ENCODE peak calls at places on chromosome 11, in seven cellular contexts. P is psoas muscle, R is choroid plexus epithelial cell, U is SK-N-SH, W is fibroblast of mammary gland, Y is cardiac fibroblast, I is right cardiac atrium. V is an unnamed sample.

GRCh38 chr11:112760378-112761060 is 200.7 kb upstream of the NCAM1 start:
- DNase-seq in U (no peak), P (no peak), Y (no peak), W (no peak), R (no peak), I (no peak), V (no peak)

GRCh38 chr11:8913961-8914660 is 3.1 kb downstream of the AKIP1 start:
- DNase-seq in R (peak), P (no peak), I (peak), W (peak), Y (peak), U (peak), V (no peak)

GRCh38 chr11:10923886-10924285 is 66.0 kb upstream of the ZBED5 start:
- DNase-seq in W (no peak), U (no peak), Y (no peak), I (no peak), R (no peak), P (no peak), V (no peak)

GRCh38 chr11:62645660-62645933 is 816 bp downstream of the GANAB start:
- DNase-seq in P (no peak), I (no peak), Y (no peak), R (no peak), U (peak), W (no peak), V (no peak)

GRCh38 chr11:18778468-18778867 is 13.1 kb downstream of the PTPN5 start:
- DNase-seq in P (no peak), U (no peak), Y (no peak), R (no peak), I (no peak), W (no peak), V (no peak)

GRCh38 chr11:82859746-82860145 is 40.5 kb downstream of the PRCP start:
- DNase-seq in I (no peak), W (peak), Y (peak), U (no peak), R (peak), P (no peak), V (no peak)

GRCh38 chr11:116500002-116500832 is 272.6 kb downstream of the BUD13 start:
- DNase-seq in I (no peak), R (no peak), W (no peak), Y (no peak), U (peak), P (no peak), V (no peak)

GRCh38 chr11:125724125-125724524 is 22.0 kb upstream of the PATE1 start:
- DNase-seq in I (no peak), Y (peak), W (peak), R (peak), U (no peak), P (no peak), V (no peak)

GRCh38 chr11:96706761-96707160 is 316.9 kb downstream of the JRKL start:
- DNase-seq in W (no peak), P (no peak), I (no peak), R (no peak), Y (no peak), U (no peak), V (no peak)

GRCh38 chr11:45924036-45924915 is 1.8 kb downstream of the LARGE2 start:
- DNase-seq in R (no peak), Y (no peak), U (no peak), I (peak), W (no peak), P (peak), V (no peak)

GRCh38 chr11:66680966-66681645 is 3.4 kb upstream of the RBM4B start:
- DNase-seq in P (no peak), U (no peak), I (no peak), R (no peak), Y (no peak), W (no peak), V (no peak)

GRCh38 chr11:75465701-75466531 is 32.9 kb upstream of the KLHL35 start:
- DNase-seq in Y (peak), P (peak), W (no peak), U (no peak), R (peak), I (no peak), V (no peak)

GRCh38 chr11:11502303-11502828 is 119.4 kb downstream of the GALNT18 start:
- DNase-seq in R (no peak), Y (no peak), P (no peak), I (no peak), W (no peak), U (peak), V (no peak)

GRCh38 chr11:1567052-1567720 is 4.9 kb downstream of the DUSP8 start:
- DNase-seq in R (no peak), U (no peak), W (no peak), P (no peak), I (peak), Y (no peak), V (no peak)

GRCh38 chr11:80424012-80424695 is 983.3 kb upstream of the TENM4 start:
- DNase-seq in P (no peak), I (no peak), R (no peak), W (no peak), U (no peak), Y (no peak), V (no peak)

GRCh38 chr11:112776834-112777793 is 184.1 kb upstream of the NCAM1 start:
- DNase-seq in W (no peak), Y (peak), R (no peak), U (peak), P (no peak), I (peak), V (no peak)

GRCh38 chr11:34261820-34262219 is 96.0 kb downstream of the ABTB2 start:
- DNase-seq in R (no peak), I (peak), P (no peak), U (no peak), Y (no peak), W (no peak), V (no peak)

GRCh38 chr11:60948251-60948650 is 3.7 kb downstream of the SLC15A3 start:
- DNase-seq in P (no peak), W (no peak), I (no peak), Y (no peak), U (no peak), R (no peak), V (no peak)

GRCh38 chr11:8241373-8242112 is 22.1 kb downstream of the LMO1 start:
- DNase-seq in P (no peak), R (no peak), Y (no peak), W (no peak), U (no peak), I (no peak), V (no peak)

GRCh38 chr11:26849009-26849408 is 127.1 kb upstream of the SLC5A12 start:
- DNase-seq in P (peak), Y (peak), U (no peak), I (peak), W (no peak), R (no peak), V (no peak)

GRCh38 chr11:12693485-12694181 is 19.4 kb downstream of the TEAD1 start:
- DNase-seq in Y (peak), I (peak), W (peak), P (peak), R (peak), U (peak), V (no peak)

GRCh38 chr11:110130642-110131238 is 37.5 kb downstream of the ZC3H12C start:
- DNase-seq in R (peak), W (no peak), P (no peak), Y (peak), I (no peak), U (peak), V (no peak)

GRCh38 chr11:119702261-119702591 is 26.8 kb downstream of the NECTIN1 start:
- DNase-seq in U (peak), P (no peak), I (no peak), R (no peak), W (peak), Y (no peak), V (no peak)

GRCh38 chr11:109789911-109790310 is 303.3 kb upstream of the ZC3H12C start:
- DNase-seq in I (no peak), Y (no peak), P (no peak), R (no peak), U (no peak), W (no peak), V (no peak)

GRCh38 chr11:125005491-125005890 is 51.5 kb downstream of the CCDC15 start:
- DNase-seq in U (no peak), P (no peak), R (no peak), I (no peak), Y (no peak), W (no peak), V (no peak)

GRCh38 chr11:76657139-76657823 is 13.3 kb downstream of the LRRC32 start:
- DNase-seq in Y (no peak), W (no peak), R (no peak), P (no peak), U (no peak), I (no peak), V (no peak)

GRCh38 chr11:126265801-126266200 is 2.9 kb downstream of the SRPRA start:
- DNase-seq in I (no peak), W (peak), P (no peak), R (peak), Y (peak), U (no peak), V (no peak)

GRCh38 chr11:65787649-65788622 is 1.1 kb downstream of the OVOL1 start:
- DNase-seq in R (no peak), U (peak), I (no peak), P (peak), W (no peak), Y (no peak), V (no peak)

GRCh38 chr11:116275634-116276033 is 497.2 kb downstream of the BUD13 start:
- DNase-seq in W (peak), U (no peak), Y (no peak), P (no peak), R (no peak), I (no peak), V (no peak)

GRCh38 chr11:95345651-95346050 is 114.6 kb upstream of the SESN3 start:
- DNase-seq in W (no peak), Y (no peak), P (no peak), I (no peak), R (no peak), U (no peak), V (no peak)

GRCh38 chr11:111982019-111982464 is 43.2 kb upstream of the DLAT start:
- DNase-seq in U (peak), R (peak), I (peak), Y (peak), P (no peak), W (peak), V (no peak)

GRCh38 chr11:70463478-70464255 is 65.3 kb downstream of the CTTN start:
- DNase-seq in U (no peak), P (no peak), Y (no peak), I (no peak), R (no peak), W (no peak), V (no peak)

GRCh38 chr11:70462818-70463477 is 64.6 kb downstream of the CTTN start:
- DNase-seq in R (no peak), Y (no peak), I (no peak), W (no peak), P (no peak), U (no peak), V (no peak)

GRCh38 chr11:70456921-70457532 is 58.7 kb downstream of the CTTN start:
- DNase-seq in U (no peak), W (peak), P (no peak), R (peak), Y (peak), I (no peak), V (no peak)

GRCh38 chr11:70460959-70461358 is 62.6 kb downstream of the CTTN start:
- DNase-seq in P (no peak), W (no peak), U (no peak), R (no peak), I (no peak), Y (no peak), V (no peak)

DNA sequence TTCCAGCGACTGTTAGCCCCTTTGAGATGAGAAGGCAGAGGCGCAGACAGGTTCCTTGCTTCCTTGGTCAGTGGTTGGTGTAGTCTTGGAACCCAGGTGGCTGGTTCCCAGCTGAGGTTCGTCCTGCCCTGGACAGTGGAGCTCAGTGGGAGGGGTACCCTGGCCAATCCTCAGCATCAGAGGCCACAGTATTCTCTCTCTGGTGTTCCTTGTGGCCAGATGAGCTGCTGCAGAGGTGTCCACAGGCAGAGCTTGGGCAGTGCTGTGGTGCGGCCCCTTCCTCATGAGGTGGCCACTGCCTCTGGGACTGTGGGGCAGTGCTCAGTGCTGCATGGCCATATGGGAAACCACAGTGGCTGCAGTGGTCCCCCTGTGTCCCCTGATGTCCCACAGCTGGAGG is 61.8 kb downstream of the CTTN start:
- DNase-seq in I (no peak), R (no peak), Y (no peak), W (no peak), P (no peak), U (no peak), V (no peak)
- H3K4me3 ChIP-seq in I (no peak), R (no peak), Y (no peak), W (no peak), P (no peak), U (no peak), V (no peak)

GRCh38 chr11:129298990-129299389 is 76.7 kb upstream of the BARX2 start:
- DNase-seq in R (no peak), U (no peak), P (no peak), Y (no peak), I (no peak), W (peak), V (no peak)
- H3K4me3 ChIP-seq in R (no peak), U (no peak), P (no peak), Y (no peak), I (no peak), W (no peak), V (no peak)

GRCh38 chr11:114395776-114396175 is 4.5 kb downstream of the C11orf71 start:
- DNase-seq in P (no peak), W (peak), I (no peak), R (peak), U (no peak), Y (no peak), V (no peak)
- H3K4me3 ChIP-seq in P (no peak), W (no peak), I (no peak), R (no peak), U (no peak), Y (no peak), V (no peak)

GRCh38 chr11:70272009-70272408 is 1.5 kb downstream of the PPFIA1 start:
- DNase-seq in P (no peak), I (no peak), U (no peak), R (no peak), W (no peak), Y (no peak), V (no peak)

GRCh38 chr11:70270104-70270876 is at the start of gene PPFIA1:
- DNase-seq in W (peak), P (peak), Y (peak), U (peak), I (peak), R (peak), V (peak)

GRCh38 chr11:70270877-70271634 is 566 bp downstream of the PPFIA1 start:
- DNase-seq in I (peak), Y (peak), P (peak), R (peak), U (peak), W (peak), V (peak)

GRCh38 chr11:70268526-70268925 is 2.0 kb upstream of the PPFIA1 start:
- DNase-seq in W (no peak), P (no peak), I (no peak), Y (no peak), U (no peak), R (no peak), V (no peak)

GRCh38 chr11:70271635-70271953 is 1.1 kb downstream of the PPFIA1 start:
- DNase-seq in W (no peak), P (no peak), Y (no peak), I (no peak), R (no peak), U (no peak), V (no peak)
- H3K4me3 ChIP-seq in W (peak), P (peak), Y (peak), I (peak), R (peak), U (peak), V (peak)

GRCh38 chr11:47354913-47355282 is 2.4 kb upstream of the MYBPC3 start:
- DNase-seq in R (peak), P (no peak), U (no peak), W (no peak), I (no peak), Y (peak), V (no peak)
- H3K4me3 ChIP-seq in R (peak), P (peak), U (no peak), W (no peak), I (peak), Y (peak), V (no peak)

DNA sequence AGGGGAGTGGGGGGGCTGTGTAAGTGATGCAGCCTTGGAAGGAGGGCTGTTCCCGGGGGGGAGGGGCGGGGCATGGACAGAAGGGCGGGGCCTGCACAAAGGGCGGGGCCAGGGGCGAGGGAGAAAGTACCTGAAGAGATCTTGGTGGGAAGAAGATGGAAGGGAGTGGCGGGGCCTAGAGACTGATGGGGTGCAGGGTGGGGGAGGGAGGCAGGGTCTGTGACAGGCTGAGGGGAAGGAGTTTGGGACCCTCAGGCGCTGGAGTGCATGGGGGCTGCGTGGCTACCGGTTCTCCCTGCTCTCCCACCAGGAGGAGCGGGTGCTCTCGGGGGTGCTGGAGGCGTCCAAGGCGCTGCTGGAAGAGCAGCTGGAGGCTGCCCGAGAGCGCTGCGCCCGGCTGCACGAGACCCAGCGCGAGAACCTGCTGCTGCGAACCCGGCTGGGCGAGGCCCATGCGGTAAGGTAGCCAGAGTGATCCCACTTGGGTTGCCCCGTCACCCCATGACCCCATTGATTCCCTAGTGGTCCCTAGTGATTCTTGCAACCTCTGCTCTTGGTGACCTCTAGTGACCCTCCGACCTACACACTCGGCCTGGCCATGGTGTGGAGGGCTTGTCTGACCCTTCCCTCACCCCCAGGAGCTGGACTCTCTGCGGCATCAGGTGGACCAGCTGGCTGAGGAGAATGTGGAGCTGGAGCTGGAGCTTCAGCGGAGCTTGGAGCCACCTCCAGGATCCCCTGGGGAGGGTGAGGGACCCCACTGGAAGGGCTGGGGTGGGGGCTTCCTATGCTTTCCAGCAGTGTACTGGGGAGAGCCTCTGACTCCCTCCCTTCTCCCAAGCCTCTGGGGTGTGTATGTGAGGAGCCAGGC is 3.1 kb downstream of the CCDC88B start:
- DNase-seq in W (no peak), P (peak), R (no peak), Y (no peak), U (peak), I (peak), V (no peak)
- H3K4me3 ChIP-seq in W (peak), P (peak), R (peak), Y (peak), U (no peak), I (peak), V (no peak)

GRCh38 chr11:122441702-122442092 is 213.8 kb upstream of the UBASH3B start:
- DNase-seq in Y (peak), I (no peak), U (no peak), P (no peak), W (no peak), R (peak), V (no peak)

GRCh38 chr11:122436188-122436555 is 219.3 kb upstream of the UBASH3B start:
- DNase-seq in U (no peak), P (no peak), I (no peak), R (no peak), W (no peak), Y (no peak), V (no peak)

GRCh38 chr11:122440783-122441701 is 214.5 kb upstream of the UBASH3B start:
- DNase-seq in W (no peak), I (peak), Y (peak), R (peak), P (peak), U (peak), V (no peak)

GRCh38 chr11:122435540-122436187 is 219.9 kb upstream of the UBASH3B start:
- DNase-seq in U (no peak), Y (no peak), I (no peak), W (no peak), R (no peak), P (no peak), V (no peak)

DNA sequence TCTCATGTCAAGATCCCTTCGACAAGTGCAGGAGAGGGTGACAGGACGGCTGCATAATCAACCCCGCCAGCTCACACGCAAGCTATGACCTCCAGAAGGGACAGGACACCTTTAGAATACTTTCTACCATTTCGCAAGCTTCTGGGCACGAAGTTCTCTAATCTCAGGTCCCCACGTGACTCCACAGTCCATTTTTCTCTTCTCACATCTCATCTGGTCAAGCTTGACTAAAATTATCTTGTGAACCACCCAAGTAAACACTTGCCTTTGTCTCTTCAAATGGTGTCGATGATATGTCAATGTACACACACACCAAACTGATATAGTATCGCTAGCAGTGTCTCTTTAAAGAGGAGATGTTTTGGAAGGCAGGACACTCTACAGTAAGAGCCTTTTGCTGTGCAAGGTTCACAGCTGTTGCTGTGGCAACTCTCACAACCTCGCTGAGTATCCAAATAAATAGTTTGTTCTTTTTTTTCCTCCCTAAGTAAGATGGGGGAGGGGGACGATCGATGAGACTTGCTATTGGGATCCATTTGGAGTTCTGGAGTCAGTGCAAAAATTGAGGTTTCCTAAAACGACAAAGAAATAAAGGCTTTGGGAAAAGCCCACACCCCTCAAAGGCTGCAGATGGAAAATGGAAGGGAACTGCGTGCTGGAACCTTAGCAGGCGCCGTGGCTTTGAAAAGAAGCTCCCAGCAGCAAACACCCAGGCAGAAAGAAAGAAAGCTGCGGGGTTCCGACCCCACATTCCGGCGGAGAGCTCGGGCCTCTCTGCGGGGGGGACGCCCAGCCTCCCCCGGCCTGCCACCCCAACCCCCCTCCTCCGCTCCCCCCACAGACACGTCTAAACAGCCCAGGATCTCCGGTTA is 215.4 kb upstream of the UBASH3B start:
- DNase-seq in Y (peak), I (peak), P (peak), U (peak), R (peak), W (peak), V (no peak)
- H3K4me3 ChIP-seq in Y (peak), I (peak), P (peak), U (peak), R (peak), W (peak), V (no peak)

GRCh38 chr11:79066456-79067354 is 374.1 kb downstream of the TENM4 start:
- DNase-seq in Y (peak), U (peak), I (no peak), R (peak), P (no peak), W (no peak), V (no peak)

GRCh38 chr11:79068356-79068755 is 372.5 kb downstream of the TENM4 start:
- DNase-seq in W (no peak), Y (no peak), R (no peak), I (no peak), U (peak), P (no peak), V (no peak)

GRCh38 chr11:79069504-79069903 is 371.3 kb downstream of the TENM4 start:
- DNase-seq in I (peak), U (no peak), W (no peak), R (no peak), Y (no peak), P (no peak), V (no peak)

GRCh38 chr11:79070518-79070917 is 370.3 kb downstream of the TENM4 start:
- DNase-seq in U (no peak), R (no peak), W (no peak), I (no peak), P (no peak), Y (no peak), V (no peak)

GRCh38 chr11:79067355-79067685 is 373.5 kb downstream of the TENM4 start:
- DNase-seq in R (no peak), I (no peak), U (no peak), W (no peak), P (no peak), Y (no peak), V (no peak)
- H3K4me3 ChIP-seq in R (peak), I (no peak), U (peak), W (no peak), P (no peak), Y (no peak), V (no peak)

V was measured in CD8-positive, alpha-beta memory T cell.